ENCODE peak calls at places on chromosomes 4 and X, in eight cellular contexts. One of them, this sample, is unnamed.

GRCh38 chrX:71081348-71082148 is 13.4 kb upstream of the SNX12 start:
- DNase-seq in lung: no peak
- DNase-seq in AG04450: no peak
- DNase-seq in thoracic aorta: no peak
- DNase-seq in brain microvascular endothelial cell: peak
- DNase-seq in CD8-positive, alpha-beta T cell: no peak
- DNase-seq in suprapubic skin: no peak
- DNase-seq in pancreas: no peak
- DNase-seq in this sample: no peak

GRCh38 chr4:40189997-40190396 is 6.8 kb upstream of the RHOH start:
- DNase-seq in thoracic aorta: no peak
- DNase-seq in suprapubic skin: no peak
- DNase-seq in brain microvascular endothelial cell: no peak
- DNase-seq in AG04450: no peak
- DNase-seq in CD8-positive, alpha-beta T cell: no peak
- DNase-seq in lung: no peak
- DNase-seq in pancreas: no peak
- DNase-seq in this sample: no peak

GRCh38 chr4:48594185-48594584 is 104.1 kb downstream of the ZAR1 start:
- DNase-seq in AG04450: no peak
- DNase-seq in lung: no peak
- DNase-seq in brain microvascular endothelial cell: no peak
- DNase-seq in suprapubic skin: no peak
- DNase-seq in pancreas: no peak
- DNase-seq in CD8-positive, alpha-beta T cell: no peak
- DNase-seq in thoracic aorta: no peak
- DNase-seq in this sample: no peak

GRCh38 chr4:163609046-163609445 is 114.6 kb downstream of the TMA16 start:
- DNase-seq in suprapubic skin: no peak
- DNase-seq in CD8-positive, alpha-beta T cell: no peak
- DNase-seq in pancreas: no peak
- DNase-seq in thoracic aorta: no peak
- DNase-seq in brain microvascular endothelial cell: no peak
- DNase-seq in lung: no peak
- DNase-seq in AG04450: no peak
- DNase-seq in this sample: no peak

GRCh38 chr4:8260656-8261111 is 8.9 kb upstream of the HTRA3 start:
- DNase-seq in AG04450: peak
- DNase-seq in brain microvascular endothelial cell: peak
- DNase-seq in pancreas: no peak
- DNase-seq in suprapubic skin: no peak
- DNase-seq in thoracic aorta: no peak
- DNase-seq in CD8-positive, alpha-beta T cell: no peak
- DNase-seq in lung: no peak
- DNase-seq in this sample: no peak

GRCh38 chrX:136963973-136964372 is 69.8 kb downstream of the GPR101 start:
- DNase-seq in pancreas: no peak
- DNase-seq in AG04450: no peak
- DNase-seq in lung: no peak
- DNase-seq in thoracic aorta: no peak
- DNase-seq in suprapubic skin: no peak
- DNase-seq in CD8-positive, alpha-beta T cell: no peak
- DNase-seq in brain microvascular endothelial cell: no peak
- DNase-seq in this sample: no peak

GRCh38 chrX:96906741-96907140 is 23.0 kb downstream of the RPA4 start:
- DNase-seq in CD8-positive, alpha-beta T cell: no peak
- DNase-seq in AG04450: no peak
- DNase-seq in thoracic aorta: no peak
- DNase-seq in pancreas: no peak
- DNase-seq in lung: no peak
- DNase-seq in suprapubic skin: no peak
- DNase-seq in brain microvascular endothelial cell: no peak
- DNase-seq in this sample: no peak

GRCh38 chr4:70177117-70177516 is 18.4 kb upstream of the ODAM start:
- DNase-seq in AG04450: no peak
- DNase-seq in suprapubic skin: no peak
- DNase-seq in CD8-positive, alpha-beta T cell: no peak
- DNase-seq in pancreas: no peak
- DNase-seq in thoracic aorta: no peak
- DNase-seq in brain microvascular endothelial cell: no peak
- DNase-seq in lung: no peak
- DNase-seq in this sample: no peak

GRCh38 chr4:118352843-118353373 is at the start of gene PRSS12:
- DNase-seq in CD8-positive, alpha-beta T cell: peak
- DNase-seq in brain microvascular endothelial cell: peak
- DNase-seq in AG04450: peak
- DNase-seq in lung: peak
- DNase-seq in thoracic aorta: no peak
- DNase-seq in pancreas: peak
- DNase-seq in suprapubic skin: peak
- DNase-seq in this sample: peak

GRCh38 chr4:145618912-145619638 is at the start of gene MMAA:
- DNase-seq in brain microvascular endothelial cell: peak
- DNase-seq in lung: peak
- DNase-seq in suprapubic skin: peak
- DNase-seq in CD8-positive, alpha-beta T cell: peak
- DNase-seq in pancreas: peak
- DNase-seq in thoracic aorta: peak
- DNase-seq in AG04450: peak
- DNase-seq in this sample: peak

GRCh38 chr4:173556398-173557131 is 26.5 kb upstream of the HAND2 start:
- DNase-seq in lung: no peak
- DNase-seq in thoracic aorta: no peak
- DNase-seq in CD8-positive, alpha-beta T cell: no peak
- DNase-seq in brain microvascular endothelial cell: no peak
- DNase-seq in AG04450: no peak
- DNase-seq in pancreas: no peak
- DNase-seq in suprapubic skin: no peak
- DNase-seq in this sample: no peak

GRCh38 chrX:103212749-103213457 is 2.0 kb upstream of the BEX4 start:
- DNase-seq in pancreas: no peak
- DNase-seq in suprapubic skin: no peak
- DNase-seq in lung: no peak
- DNase-seq in thoracic aorta: no peak
- DNase-seq in brain microvascular endothelial cell: no peak
- DNase-seq in CD8-positive, alpha-beta T cell: no peak
- DNase-seq in AG04450: no peak
- DNase-seq in this sample: no peak

GRCh38 chr4:179112441-179113170 is 1670.4 kb upstream of the AGA start:
- DNase-seq in AG04450: no peak
- DNase-seq in thoracic aorta: no peak
- DNase-seq in brain microvascular endothelial cell: no peak
- DNase-seq in lung: no peak
- DNase-seq in suprapubic skin: no peak
- DNase-seq in pancreas: no peak
- DNase-seq in CD8-positive, alpha-beta T cell: no peak
- DNase-seq in this sample: no peak

GRCh38 chr4:96103086-96103485 is 263.2 kb downstream of the PDHA2 start:
- DNase-seq in suprapubic skin: no peak
- DNase-seq in AG04450: no peak
- DNase-seq in lung: no peak
- DNase-seq in CD8-positive, alpha-beta T cell: no peak
- DNase-seq in pancreas: no peak
- DNase-seq in thoracic aorta: no peak
- DNase-seq in brain microvascular endothelial cell: peak
- DNase-seq in this sample: no peak
- H3K4me3 ChIP-seq in suprapubic skin: no peak
- H3K4me3 ChIP-seq in AG04450: no peak
- H3K4me3 ChIP-seq in lung: no peak
- H3K4me3 ChIP-seq in CD8-positive, alpha-beta T cell: no peak
- H3K4me3 ChIP-seq in pancreas: no peak
- H3K4me3 ChIP-seq in thoracic aorta: no peak
- H3K4me3 ChIP-seq in brain microvascular endothelial cell: no peak
- H3K4me3 ChIP-seq in this sample: no peak

GRCh38 chr4:74437866-74438265 is 7.1 kb upstream of the AREG start:
- DNase-seq in lung: no peak
- DNase-seq in thoracic aorta: no peak
- DNase-seq in AG04450: no peak
- DNase-seq in suprapubic skin: no peak
- DNase-seq in pancreas: no peak
- DNase-seq in brain microvascular endothelial cell: no peak
- DNase-seq in CD8-positive, alpha-beta T cell: no peak
- DNase-seq in this sample: no peak

GRCh38 chr4:74438661-74439060 is 6.3 kb upstream of the AREG start:
- DNase-seq in CD8-positive, alpha-beta T cell: no peak
- DNase-seq in lung: no peak
- DNase-seq in AG04450: no peak
- DNase-seq in brain microvascular endothelial cell: no peak
- DNase-seq in pancreas: no peak
- DNase-seq in suprapubic skin: no peak
- DNase-seq in thoracic aorta: no peak
- DNase-seq in this sample: no peak

GRCh38 chr4:74440356-74440755 is 4.6 kb upstream of the AREG start:
- DNase-seq in thoracic aorta: no peak
- DNase-seq in pancreas: no peak
- DNase-seq in lung: no peak
- DNase-seq in suprapubic skin: no peak
- DNase-seq in AG04450: no peak
- DNase-seq in CD8-positive, alpha-beta T cell: no peak
- DNase-seq in brain microvascular endothelial cell: no peak
- DNase-seq in this sample: no peak

GRCh38 chr4:74441744-74442143 is 3.2 kb upstream of the AREG start:
- DNase-seq in pancreas: no peak
- DNase-seq in CD8-positive, alpha-beta T cell: no peak
- DNase-seq in lung: no peak
- DNase-seq in brain microvascular endothelial cell: no peak
- DNase-seq in suprapubic skin: no peak
- DNase-seq in thoracic aorta: no peak
- DNase-seq in AG04450: no peak
- DNase-seq in this sample: no peak

GRCh38 chr4:74439952-74440351 is 5.0 kb upstream of the AREG start:
- DNase-seq in lung: no peak
- DNase-seq in suprapubic skin: no peak
- DNase-seq in brain microvascular endothelial cell: no peak
- DNase-seq in thoracic aorta: no peak
- DNase-seq in pancreas: no peak
- DNase-seq in AG04450: no peak
- DNase-seq in CD8-positive, alpha-beta T cell: no peak
- DNase-seq in this sample: no peak
- H3K27ac ChIP-seq in lung: no peak
- H3K27ac ChIP-seq in suprapubic skin: no peak
- H3K27ac ChIP-seq in brain microvascular endothelial cell: no peak
- H3K27ac ChIP-seq in thoracic aorta: no peak
- H3K27ac ChIP-seq in pancreas: no peak
- H3K27ac ChIP-seq in AG04450: no peak
- H3K27ac ChIP-seq in CD8-positive, alpha-beta T cell: no peak
- H3K27ac ChIP-seq in this sample: no peak

GRCh38 chr4:148441624-148441985 is 609 bp downstream of the NR3C2 start:
- DNase-seq in CD8-positive, alpha-beta T cell: no peak
- DNase-seq in lung: no peak
- DNase-seq in thoracic aorta: no peak
- DNase-seq in suprapubic skin: no peak
- DNase-seq in AG04450: no peak
- DNase-seq in pancreas: no peak
- DNase-seq in brain microvascular endothelial cell: no peak
- DNase-seq in this sample: no peak
- H3K4me3 ChIP-seq in CD8-positive, alpha-beta T cell: peak
- H3K4me3 ChIP-seq in lung: peak
- H3K4me3 ChIP-seq in thoracic aorta: peak
- H3K4me3 ChIP-seq in suprapubic skin: peak
- H3K4me3 ChIP-seq in AG04450: peak
- H3K4me3 ChIP-seq in pancreas: peak
- H3K4me3 ChIP-seq in brain microvascular endothelial cell: peak
- H3K4me3 ChIP-seq in this sample: peak

GRCh38 chrX:130984782-130985181 is 73.4 kb upstream of the ARHGAP36 start:
- DNase-seq in lung: no peak
- DNase-seq in brain microvascular endothelial cell: no peak
- DNase-seq in pancreas: no peak
- DNase-seq in CD8-positive, alpha-beta T cell: no peak
- DNase-seq in suprapubic skin: no peak
- DNase-seq in AG04450: no peak
- DNase-seq in thoracic aorta: no peak
- DNase-seq in this sample: no peak
- H3K27ac ChIP-seq in lung: no peak
- H3K27ac ChIP-seq in brain microvascular endothelial cell: no peak
- H3K27ac ChIP-seq in pancreas: no peak
- H3K27ac ChIP-seq in CD8-positive, alpha-beta T cell: no peak
- H3K27ac ChIP-seq in suprapubic skin: no peak
- H3K27ac ChIP-seq in AG04450: no peak
- H3K27ac ChIP-seq in thoracic aorta: no peak
- H3K27ac ChIP-seq in this sample: no peak

GRCh38 chr4:110107868-110108267 is 90.5 kb downstream of the ELOVL6 start:
- DNase-seq in brain microvascular endothelial cell: no peak
- DNase-seq in suprapubic skin: no peak
- DNase-seq in pancreas: no peak
- DNase-seq in thoracic aorta: no peak
- DNase-seq in AG04450: no peak
- DNase-seq in CD8-positive, alpha-beta T cell: no peak
- DNase-seq in lung: no peak
- DNase-seq in this sample: no peak
- H3K4me3 ChIP-seq in brain microvascular endothelial cell: no peak
- H3K4me3 ChIP-seq in suprapubic skin: no peak
- H3K4me3 ChIP-seq in pancreas: no peak
- H3K4me3 ChIP-seq in thoracic aorta: no peak
- H3K4me3 ChIP-seq in AG04450: no peak
- H3K4me3 ChIP-seq in CD8-positive, alpha-beta T cell: no peak
- H3K4me3 ChIP-seq in lung: no peak
- H3K4me3 ChIP-seq in this sample: no peak

GRCh38 chr4:151199496-151200190 is 77.3 kb upstream of the PRSS48 start:
- DNase-seq in AG04450: no peak
- DNase-seq in thoracic aorta: no peak
- DNase-seq in brain microvascular endothelial cell: no peak
- DNase-seq in lung: no peak
- DNase-seq in suprapubic skin: no peak
- DNase-seq in pancreas: no peak
- DNase-seq in CD8-positive, alpha-beta T cell: no peak
- DNase-seq in this sample: no peak
- H3K27ac ChIP-seq in AG04450: no peak
- H3K27ac ChIP-seq in thoracic aorta: no peak
- H3K27ac ChIP-seq in brain microvascular endothelial cell: no peak
- H3K27ac ChIP-seq in lung: peak
- H3K27ac ChIP-seq in suprapubic skin: peak
- H3K27ac ChIP-seq in pancreas: no peak
- H3K27ac ChIP-seq in CD8-positive, alpha-beta T cell: no peak
- H3K27ac ChIP-seq in this sample: no peak

This sample was measured in right lobe of liver.